ENCODE peak calls at places on chromosomes 6 and 20, in seven cellular contexts. B, Y, Q, A, D, O and R are unnamed samples.

GRCh38 chr6:107152633-107153032 is 37.3 kb upstream of the BEND3 start:
- DNase-seq in B (no peak), Q (no peak), D (no peak), A (no peak), O (no peak), Y (no peak), R (no peak)

GRCh38 chr20:51767018-51767866 is 948 bp downstream of the ATP9A start:
- DNase-seq in D (peak; percentile 65), A (no peak), Q (peak; percentile 58), O (peak; percentile 97), B (peak; percentile 74), Y (no peak), R (peak; percentile 77)

GRCh38 chr6:83180396-83180950 is 12.6 kb downstream of the PGM3 start:
- DNase-seq in O (no peak), Y (no peak), A (no peak), D (no peak), B (no peak), Q (no peak), R (no peak)

GRCh38 chr6:82953871-82954270 is 111.8 kb downstream of the UBE3D start:
- DNase-seq in Y (peak; percentile 54), D (peak; percentile 51), O (no peak), B (peak; percentile 49), A (peak; percentile 31), Q (no peak), R (no peak)

GRCh38 chr6:24154121-24154520 is 28.1 kb downstream of the NRSN1 start:
- DNase-seq in D (no peak), O (peak; percentile 81), Q (no peak), A (no peak), Y (no peak), B (no peak), R (no peak)

GRCh38 chr6:12823847-12824246 is 107.3 kb downstream of the PHACTR1 start:
- DNase-seq in O (no peak), B (no peak), A (no peak), Q (no peak), Y (no peak), D (no peak), R (no peak)

GRCh38 chr6:165848099-165848461 is 185.0 kb upstream of the PDE10A start:
- DNase-seq in B (no peak), A (no peak), Y (no peak), O (no peak), Q (no peak), D (no peak), R (no peak)

GRCh38 chr20:47859255-47859654 is 74.0 kb upstream of the SULF2 start:
- DNase-seq in A (no peak), Y (peak; percentile 53), Q (no peak), B (no peak), O (no peak), D (no peak), R (no peak)

GRCh38 chr6:165401092-165401491 is 91.7 kb upstream of the C6orf118 start:
- DNase-seq in Q (no peak), B (no peak), O (no peak), D (no peak), Y (no peak), A (no peak), R (no peak)

GRCh38 chr20:63325021-63325471 is 32.1 kb downstream of the COL20A1 start:
- DNase-seq in B (peak; percentile 15), O (no peak), D (no peak), A (no peak), Y (no peak), Q (no peak), R (no peak)

GRCh38 chr6:142721213-142721920 is 223.6 kb downstream of the HIVEP2 start:
- DNase-seq in D (no peak), B (no peak), O (no peak), Y (no peak), Q (no peak), A (no peak), R (no peak)

GRCh38 chr6:47669684-47670515 is 28.5 kb upstream of the ADGRF4 start:
- DNase-seq in B (no peak), D (no peak), Y (peak; percentile 32), Q (peak; percentile 77), A (no peak), O (no peak), R (peak; percentile 11)

GRCh38 chr20:50734730-50735679 is 3.6 kb downstream of the PARD6B start:
- DNase-seq in O (no peak), Q (no peak), A (no peak), Y (no peak), B (no peak), D (no peak), R (no peak)

GRCh38 chr6:113137411-113137810 is 719.7 kb upstream of the MARCKS start:
- DNase-seq in Y (peak; percentile 24), Q (no peak), B (peak; percentile 43), A (no peak), O (no peak), D (peak; percentile 17), R (peak; percentile 45)

GRCh38 chr6:84801250-84801649 is 36.9 kb upstream of the TBX18 start:
- DNase-seq in A (no peak), Y (no peak), O (peak; percentile 20), D (no peak), Q (no peak), B (no peak), R (no peak)

GRCh38 chr6:63449714-63450113 is 122.6 kb upstream of the LOC128125822 start:
- DNase-seq in O (no peak), D (no peak), Q (no peak), B (no peak), Y (no peak), A (no peak), R (no peak)

GRCh38 chr6:68638225-68638900 is 3.3 kb downstream of the ADGRB3 start:
- DNase-seq in Q (peak; percentile 58), B (peak; percentile 44), A (peak; percentile 47), D (peak; percentile 26), Y (peak; percentile 56), O (peak; percentile 40), R (peak; percentile 59)

GRCh38 chr6:110609101-110609500 is 132.7 kb upstream of the SLC22A16 start:
- DNase-seq in O (no peak), D (no peak), Q (no peak), B (peak; percentile 37), Y (no peak), A (peak; percentile 19), R (no peak)

GRCh38 chr6:39830444-39830843 is 38.3 kb downstream of the DAAM2 start:
- DNase-seq in D (peak; percentile 64), O (no peak), A (no peak), Y (no peak), B (peak; percentile 75), Q (no peak), R (no peak)

GRCh38 chr6:52399511-52400315 is 20.4 kb upstream of the EFHC1 start:
- DNase-seq in A (peak; percentile 70), Y (peak; percentile 70), Q (peak; percentile 58), B (no peak), D (no peak), O (peak; percentile 72), R (peak; percentile 27)

GRCh38 chr6:154169193-154169847 is 130.3 kb downstream of the OPRM1 start:
- DNase-seq in O (no peak), A (no peak), Q (no peak), D (no peak), Y (no peak), B (no peak), R (no peak)

GRCh38 chr20:32743237-32744112 is at the start of gene COMMD7:
- DNase-seq in D (peak; percentile 66), Q (peak; percentile 45), O (peak; percentile 59), B (peak; percentile 75), Y (peak; percentile 51), A (peak; percentile 44), R (peak; percentile 79)

GRCh38 chr20:56995635-56996075 is 270.8 kb downstream of the BMP7 start:
- DNase-seq in Y (no peak), A (no peak), B (no peak), D (no peak), Q (peak; percentile 17), O (peak; percentile 72), R (peak; percentile 75)

DNA sequence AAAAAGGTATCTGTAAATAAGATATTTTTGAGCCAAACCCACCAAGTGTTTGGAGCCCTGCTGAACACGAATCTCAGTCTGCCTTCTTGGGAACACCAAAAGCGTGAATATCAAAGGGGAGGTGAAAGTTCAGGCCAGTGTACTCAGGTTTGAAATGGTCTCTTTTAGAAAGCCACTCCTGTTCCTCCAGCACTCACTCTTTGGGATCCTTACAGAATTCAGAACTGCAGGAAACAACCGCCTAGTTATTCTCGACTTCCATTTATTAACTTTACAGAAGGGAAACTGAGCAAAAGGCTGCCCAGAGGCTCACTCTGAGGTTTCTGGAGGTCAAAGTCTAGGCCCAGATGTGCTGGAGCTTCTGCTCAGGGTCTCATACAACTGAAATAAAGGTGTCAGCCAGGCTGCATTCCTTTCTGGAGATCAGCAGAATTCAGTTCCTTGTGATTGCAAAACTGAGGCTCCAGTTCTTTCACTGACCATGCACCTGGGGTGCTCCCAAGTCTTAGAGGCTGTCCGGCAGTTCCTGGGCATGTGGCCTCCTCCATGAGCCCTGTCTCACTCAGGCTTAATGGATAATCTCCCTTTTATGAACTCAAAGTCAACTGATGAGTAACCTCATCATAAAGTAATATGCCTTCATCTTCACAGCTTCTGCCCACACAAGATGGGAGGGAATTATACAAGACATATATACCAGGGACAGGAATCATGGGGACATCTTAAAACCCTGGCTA is 65.5 kb upstream of the TNFAIP3 start:
- DNase-seq in A (no peak), B (no peak), O (no peak), Y (peak; percentile 33), D (no peak), Q (no peak), R (no peak)
- TF ChIP-seq CTCF in A (no peak), B (no peak), O (no peak), Y (no peak), D (no peak), Q (no peak), R (no peak)

GRCh38 chr6:42511803-42512422 is 51.9 kb upstream of the UBR2 start:
- DNase-seq in D (no peak), B (no peak), Y (peak; percentile 17), O (peak; percentile 60), Q (no peak), A (peak; percentile 72), R (no peak)
- TF ChIP-seq CTCF in D (no peak), B (no peak), Y (no peak), O (no peak), Q (no peak), A (no peak), R (no peak)

DNA sequence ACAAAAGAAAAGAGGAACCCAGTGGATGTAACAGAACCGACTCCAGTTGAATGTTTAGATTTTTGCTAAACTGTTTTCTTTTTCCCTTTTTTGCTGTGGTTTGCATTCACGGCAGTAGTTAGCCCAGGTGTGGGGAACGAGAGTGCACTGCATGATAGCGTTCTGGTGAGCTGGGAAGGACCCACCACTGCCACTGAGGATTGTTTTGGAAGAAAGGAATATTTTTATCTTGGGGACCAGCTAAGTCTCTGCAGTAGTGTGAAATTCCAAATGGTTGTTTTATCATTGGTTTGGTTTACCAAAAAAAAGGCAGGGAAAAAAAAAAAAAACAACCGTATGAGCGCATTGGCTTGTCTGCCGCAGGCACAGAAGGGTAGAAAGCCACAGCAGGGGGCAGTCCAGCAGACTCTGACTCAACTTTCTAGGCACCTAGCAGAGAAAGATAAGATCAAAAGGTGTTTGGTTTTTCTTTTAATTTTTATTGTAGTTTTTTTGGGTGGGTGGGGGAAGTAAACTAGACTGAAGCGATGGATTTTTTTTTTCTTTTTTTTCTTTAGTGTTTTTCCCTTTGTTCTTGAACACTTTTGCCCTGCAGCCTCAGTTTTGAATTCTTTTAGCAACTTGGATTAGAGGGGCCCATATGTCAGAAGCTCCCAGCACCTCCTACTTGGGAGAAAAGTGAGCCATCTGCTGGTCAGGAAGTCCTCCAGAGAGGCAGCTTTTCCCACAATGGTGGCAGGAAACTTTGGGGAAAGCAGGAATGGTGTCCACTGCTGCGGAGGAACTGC is 13.5 kb upstream of the RAB5IF start:
- DNase-seq in B (no peak), Y (peak; percentile 48), D (no peak), O (peak; percentile 38), Q (peak; percentile 65), A (peak; percentile 51), R (no peak)
- TF ChIP-seq CTCF in B (peak; percentile 36), Y (peak; percentile 51), D (peak; percentile 63), O (peak; percentile 62), Q (peak; percentile 62), A (peak; percentile 49), R (no peak)

GRCh38 chr20:25540273-25540672 is 45.1 kb downstream of the NINL start:
- DNase-seq in O (peak; percentile 39), B (peak; percentile 50), Y (peak; percentile 34), D (peak; percentile 38), Q (peak; percentile 70), A (no peak), R (no peak)
- TF ChIP-seq CTCF in O (peak; percentile 62), B (no peak), Y (peak; percentile 50), D (peak; percentile 60), Q (peak; percentile 59), A (peak; percentile 32), R (no peak)